ENCODE peak calls at places on chromosomes 13 and 19, in four cellular contexts. One of them, this sample, is unnamed.

GRCh38 chr19:39419003-39419402 is 6.5 kb downstream of the PLEKHG2 start:
- DNase-seq in GM03348: no peak
- DNase-seq in NCI-H1105: no peak
- DNase-seq in NCI-H1092: no peak
- DNase-seq in this sample: no peak

GRCh38 chr13:20828540-20829364 is 55.0 kb upstream of the EEF1AKMT1 start:
- DNase-seq in NCI-H1092: no peak
- DNase-seq in GM03348: peak; percentile 57
- DNase-seq in NCI-H1105: peak; percentile 4
- DNase-seq in this sample: peak; percentile 30

GRCh38 chr19:46265217-46265828 is 31.5 kb upstream of the HIF3A start:
- DNase-seq in NCI-H1105: peak; percentile 62
- DNase-seq in NCI-H1092: peak; percentile 39
- DNase-seq in GM03348: peak; percentile 85
- DNase-seq in this sample: peak; percentile 76

GRCh38 chr19:282501-282900 is 8.7 kb downstream of the PLPP2 start:
- DNase-seq in NCI-H1105: peak; percentile 16
- DNase-seq in GM03348: no peak
- DNase-seq in NCI-H1092: no peak
- DNase-seq in this sample: no peak

GRCh38 chr13:28001837-28002473 is 13.5 kb upstream of the URAD start:
- DNase-seq in NCI-H1092: no peak
- DNase-seq in GM03348: no peak
- DNase-seq in NCI-H1105: no peak
- DNase-seq in this sample: peak; percentile 28

GRCh38 chr19:41638624-41639023 is 11.8 kb upstream of the CEACAM4 start:
- DNase-seq in GM03348: no peak
- DNase-seq in NCI-H1105: no peak
- DNase-seq in NCI-H1092: no peak
- DNase-seq in this sample: no peak

GRCh38 chr19:33736158-33736557 is 60.5 kb upstream of the KCTD15 start:
- DNase-seq in NCI-H1092: no peak
- DNase-seq in NCI-H1105: no peak
- DNase-seq in GM03348: no peak
- DNase-seq in this sample: no peak

GRCh38 chr19:55091955-55092354 is 16.3 kb downstream of the EPS8L1 start:
- DNase-seq in NCI-H1105: no peak
- DNase-seq in NCI-H1092: no peak
- DNase-seq in GM03348: no peak
- DNase-seq in this sample: peak; percentile 49

GRCh38 chr19:2119916-2120785 is 23.4 kb downstream of the IZUMO4 start:
- DNase-seq in NCI-H1092: no peak
- DNase-seq in NCI-H1105: no peak
- DNase-seq in GM03348: no peak
- DNase-seq in this sample: no peak

GRCh38 chr13:100722517-100722916 is 47.9 kb upstream of the TMTC4 start:
- DNase-seq in NCI-H1105: no peak
- DNase-seq in NCI-H1092: no peak
- DNase-seq in GM03348: no peak
- DNase-seq in this sample: no peak

GRCh38 chr13:98681017-98681416 is 71.5 kb downstream of the SLC15A1 start:
- DNase-seq in NCI-H1092: peak; percentile 5
- DNase-seq in GM03348: no peak
- DNase-seq in NCI-H1105: no peak
- DNase-seq in this sample: no peak

GRCh38 chr19:1523412-1524205 is at the start of gene PLK5:
- DNase-seq in NCI-H1092: no peak
- DNase-seq in NCI-H1105: no peak
- DNase-seq in GM03348: no peak
- DNase-seq in this sample: no peak

GRCh38 chr13:30915691-30916541 is 9.8 kb downstream of the MEDAG start:
- DNase-seq in GM03348: no peak
- DNase-seq in NCI-H1092: no peak
- DNase-seq in NCI-H1105: no peak
- DNase-seq in this sample: no peak

GRCh38 chr19:18865973-18866799 is 29.8 kb downstream of the CERS1 start:
- DNase-seq in GM03348: peak; percentile 95
- DNase-seq in NCI-H1105: no peak
- DNase-seq in NCI-H1092: no peak
- DNase-seq in this sample: peak; percentile 58

GRCh38 chr13:36133950-36134349 is 2.8 kb upstream of the DCLK1 start:
- DNase-seq in NCI-H1092: no peak
- DNase-seq in NCI-H1105: no peak
- DNase-seq in GM03348: no peak
- DNase-seq in this sample: no peak

GRCh38 chr19:19451429-19452240 is 46.2 kb downstream of the GATAD2A start:
- DNase-seq in NCI-H1092: no peak
- DNase-seq in NCI-H1105: no peak
- DNase-seq in GM03348: no peak
- DNase-seq in this sample: no peak

GRCh38 chr19:42450314-42450934 is 7.7 kb upstream of the CXCL17 start:
- DNase-seq in GM03348: peak; percentile 81
- DNase-seq in NCI-H1092: peak; percentile 48
- DNase-seq in NCI-H1105: peak; percentile 78
- DNase-seq in this sample: peak; percentile 61

GRCh38 chr19:49890349-49891311 is 6.1 kb downstream of the IL4I1 start:
- DNase-seq in NCI-H1105: peak; percentile 32
- DNase-seq in NCI-H1092: no peak
- DNase-seq in GM03348: no peak
- DNase-seq in this sample: no peak

GRCh38 chr13:50326746-50327145 is 311.5 kb downstream of the KCNRG start:
- DNase-seq in NCI-H1105: no peak
- DNase-seq in NCI-H1092: no peak
- DNase-seq in GM03348: peak; percentile 16
- DNase-seq in this sample: no peak

GRCh38 chr13:84400711-84401110 is 518.4 kb upstream of the SLITRK1 start:
- DNase-seq in NCI-H1105: no peak
- DNase-seq in NCI-H1092: no peak
- DNase-seq in GM03348: peak; percentile 75
- DNase-seq in this sample: no peak

GRCh38 chr13:105491345-105491744 is 1044.1 kb downstream of the EFNB2 start:
- DNase-seq in GM03348: no peak
- DNase-seq in NCI-H1092: no peak
- DNase-seq in NCI-H1105: no peak
- DNase-seq in this sample: no peak

GRCh38 chr13:100789968-100790367 is 115.4 kb upstream of the TMTC4 start:
- DNase-seq in NCI-H1105: no peak
- DNase-seq in GM03348: no peak
- DNase-seq in NCI-H1092: peak; percentile 59
- DNase-seq in this sample: no peak

GRCh38 chr13:21657538-21657937 is 13.3 kb upstream of the FGF9 start:
- DNase-seq in NCI-H1105: no peak
- DNase-seq in NCI-H1092: no peak
- DNase-seq in GM03348: peak; percentile 64
- DNase-seq in this sample: no peak

GRCh38 chr13:91154954-91155353 is 192.5 kb upstream of the MIR17HG start:
- DNase-seq in NCI-H1105: no peak
- DNase-seq in GM03348: no peak
- DNase-seq in NCI-H1092: no peak
- DNase-seq in this sample: no peak